ENCODE peak calls at places on chromosomes 3 and 15, in six cellular contexts. U, I, K, J, W and Z are unnamed samples.

GRCh38 chr15:88655780-88656488 is 17.1 kb downstream of the ISG20 start:
- DNase-seq in K (no peak), J (no peak), I (no peak), U (no peak), W (no peak), Z (no peak)

GRCh38 chr15:45022871-45023658 is at the start of gene SORD:
- DNase-seq in J (peak; percentile 91), W (peak; percentile 92), I (peak; percentile 98), K (peak; percentile 93), U (peak; percentile 99), Z (peak; percentile 91)

GRCh38 chr3:44624696-44625528 is at the start of gene ZNF197:
- DNase-seq in I (peak; percentile 98), J (peak; percentile 91), W (peak; percentile 42), U (peak; percentile 90), K (peak; percentile 96), Z (peak; percentile 74)

GRCh38 chr3:194249323-194250103 is 101.6 kb downstream of the CPN2 start:
- DNase-seq in K (no peak), J (no peak), W (no peak), I (no peak), U (peak; percentile 77), Z (no peak)

GRCh38 chr15:92899910-92900711 is at the start of gene CHD2:
- DNase-seq in I (peak; percentile 95), J (peak; percentile 86), U (peak; percentile 84), K (peak; percentile 89), W (peak; percentile 78), Z (peak; percentile 70)

GRCh38 chr3:161489390-161489789 is 7.2 kb upstream of the OTOL1 start:
- DNase-seq in U (no peak), W (peak; percentile 39), I (no peak), K (no peak), J (no peak), Z (no peak)

GRCh38 chr3:187540847-187541246 is 129.3 kb downstream of the SST start:
- DNase-seq in U (no peak), J (no peak), K (no peak), W (no peak), I (no peak), Z (no peak)

GRCh38 chr3:23612296-23612891 is 193.4 kb upstream of the UBE2E1 start:
- DNase-seq in J (peak; percentile 72), W (no peak), I (no peak), K (peak; percentile 34), U (no peak), Z (peak; percentile 50)

GRCh38 chr3:175865724-175866123 is 1006.6 kb downstream of the NAALADL2 start:
- DNase-seq in I (no peak), K (no peak), U (no peak), W (no peak), J (no peak), Z (no peak)

GRCh38 chr3:30156586-30157498 is 449.6 kb upstream of the TGFBR2 start:
- DNase-seq in K (peak; percentile 49), I (no peak), J (no peak), W (no peak), U (no peak), Z (no peak)

GRCh38 chr3:132124096-132124495 is 89.3 kb upstream of the CPNE4 start:
- DNase-seq in K (no peak), J (no peak), U (no peak), W (peak; percentile 71), I (no peak), Z (no peak)

GRCh38 chr3:125051715-125052581 is 3.8 kb downstream of the HEG1 start:
- DNase-seq in K (peak; percentile 97), U (no peak), J (peak; percentile 68), W (no peak), I (peak; percentile 68), Z (no peak)

GRCh38 chr3:49013738-49014660 is 4.4 kb downstream of the DALRD3 start:
- DNase-seq in I (peak; percentile 88), J (peak; percentile 69), U (peak; percentile 72), W (peak; percentile 66), K (peak; percentile 63), Z (no peak)

GRCh38 chr15:74826372-74826819 is at the start of gene CPLX3:
- DNase-seq in J (no peak), I (peak; percentile 69), W (peak; percentile 33), K (peak; percentile 32), U (peak; percentile 62), Z (no peak)

GRCh38 chr3:171372694-171373093 is 87.5 kb downstream of the TNIK start:
- DNase-seq in I (no peak), K (no peak), U (no peak), W (no peak), J (no peak), Z (no peak)

GRCh38 chr3:189394599-189395121 is 222.9 kb downstream of the TPRG1 start:
- DNase-seq in I (no peak), U (no peak), W (no peak), J (no peak), K (no peak), Z (no peak)

GRCh38 chr3:191502583-191502982 is 41.6 kb downstream of the PYDC2 start:
- DNase-seq in U (no peak), I (peak; percentile 68), J (peak; percentile 51), K (no peak), W (no peak), Z (no peak)

GRCh38 chr3:123028233-123028828 is 768 bp upstream of the SEMA5B start:
- DNase-seq in U (peak; percentile 79), J (peak; percentile 80), I (peak; percentile 88), K (peak; percentile 84), W (peak; percentile 69), Z (peak; percentile 37)

GRCh38 chr3:177554900-177555759 is 357.8 kb upstream of the TBL1XR1 start:
- DNase-seq in K (peak; percentile 89), W (peak; percentile 96), I (peak; percentile 5), J (peak; percentile 53), U (no peak), Z (no peak)

GRCh38 chr3:116849261-116849688 is 139.7 kb downstream of the TUSC7 start:
- DNase-seq in U (no peak), J (no peak), W (no peak), K (no peak), I (peak; percentile 83), Z (no peak)

GRCh38 chr3:122245513-122246174 is 62.2 kb downstream of the CASR start:
- DNase-seq in K (peak; percentile 60), I (no peak), W (peak; percentile 48), J (peak; percentile 27), U (no peak), Z (no peak)

GRCh38 chr3:158105124-158105709 is 1.0 kb downstream of the SHOX2 start:
- DNase-seq in J (no peak), W (no peak), U (peak; percentile 84), K (peak; percentile 88), I (peak; percentile 57), Z (no peak)

GRCh38 chr3:187994221-187995085 is 159.5 kb upstream of the LPP start:
- DNase-seq in W (no peak), K (peak; percentile 77), J (peak; percentile 29), I (no peak), U (no peak), Z (peak; percentile 62)

GRCh38 chr3:68173230-68173629 is 518.8 kb upstream of the SUCLG2 start:
- DNase-seq in J (no peak), W (no peak), K (no peak), I (no peak), U (no peak), Z (no peak)

GRCh38 chr15:68983821-68984517 is 30.5 kb upstream of the NOX5 start:
- DNase-seq in K (no peak), U (no peak), W (no peak), J (no peak), I (no peak), Z (no peak)

GRCh38 chr15:63502843-63503738 is 1.3 kb upstream of the USP3 start:
- DNase-seq in J (peak; percentile 90), I (peak; percentile 85), K (peak; percentile 89), W (peak; percentile 82), U (no peak), Z (peak; percentile 89)

GRCh38 chr3:180036092-180036677 is 552 bp downstream of the PEX5L start:
- DNase-seq in W (peak; percentile 71), K (no peak), I (peak; percentile 63), J (no peak), U (peak; percentile 11), Z (no peak)

GRCh38 chr3:16315623-16316022 is 50.6 kb downstream of the OXNAD1 start:
- DNase-seq in U (no peak), J (no peak), W (no peak), I (no peak), K (no peak), Z (no peak)

GRCh38 chr3:16308727-16309126 is 43.7 kb downstream of the OXNAD1 start:
- DNase-seq in J (no peak), U (no peak), W (no peak), I (no peak), K (no peak), Z (no peak)

GRCh38 chr3:16313955-16314645 is 49.1 kb downstream of the OXNAD1 start:
- DNase-seq in J (no peak), I (no peak), K (no peak), U (no peak), W (no peak), Z (no peak)

GRCh38 chr3:16309558-16309957 is 44.5 kb downstream of the OXNAD1 start:
- DNase-seq in I (no peak), J (peak; percentile 80), W (peak; percentile 24), K (peak; percentile 50), U (no peak), Z (peak; percentile 22)

GRCh38 chr3:16311960-16312451 is 47.0 kb downstream of the OXNAD1 start:
- DNase-seq in I (no peak), J (no peak), W (no peak), K (peak; percentile 89), U (no peak), Z (no peak)
- H3K36me3 ChIP-seq in I (no peaks in the 10 kb centered on the region), J (peaks cover 2% of the 10 kb centered on the region), W (peaks cover 4% of the 10 kb centered on the region), K (peaks cover 13% of the 10 kb centered on the region), U (peaks cover 17% of the 10 kb centered on the region), Z (peaks cover 6% of the 10 kb centered on the region)

GRCh38 chr15:58243083-58243482 is 104.9 kb downstream of the AQP9 start:
- DNase-seq in K (no peak), J (no peak), W (no peak), U (peak; percentile 70), I (no peak), Z (no peak)
- H3K9me2 ChIP-seq in K (no peaks in the 10 kb centered on the region), J (no peaks in the 10 kb centered on the region), W (no peaks in the 10 kb centered on the region), U (no peaks in the 10 kb centered on the region), I (peaks cover 4% of the 10 kb centered on the region), Z (no peaks in the 10 kb centered on the region)

GRCh38 chr3:185932213-185932612 is 5.6 kb downstream of the TRA2B start:
- DNase-seq in K (peak; percentile 50), I (no peak), U (no peak), W (no peak), J (no peak), Z (no peak)

GRCh38 chr3:185929192-185930151 is 8.3 kb downstream of the TRA2B start:
- DNase-seq in J (no peak), U (no peak), K (peak; percentile 77), I (no peak), W (no peak), Z (peak; percentile 74)

GRCh38 chr3:185928532-185928931 is 9.3 kb downstream of the TRA2B start:
- DNase-seq in K (peak; percentile 31), U (no peak), J (no peak), I (no peak), W (no peak), Z (no peak)

GRCh38 chr3:185931777-185932176 is 6.0 kb downstream of the TRA2B start:
- DNase-seq in I (no peak), K (peak; percentile 20), J (no peak), U (no peak), W (no peak), Z (no peak)

GRCh38 chr3:185930393-185931107 is 7.3 kb downstream of the TRA2B start:
- DNase-seq in W (no peak), J (no peak), K (peak; percentile 59), I (no peak), U (no peak), Z (no peak)
- H3F3A ChIP-seq in W (peaks cover 71% of the 10 kb centered on the region), J (peaks cover 7% of the 10 kb centered on the region), K (peaks cover 91% of the 10 kb centered on the region), I (no peaks in the 10 kb centered on the region), U (peaks cover 25% of the 10 kb centered on the region), Z (peaks cover 88% of the 10 kb centered on the region)

GRCh38 chr3:50294089-50294488 is 1.9 kb upstream of the IFRD2 start:
- DNase-seq in J (no peak), I (no peak), U (no peak), K (no peak), W (no peak), Z (no peak)
- H3K36me3 ChIP-seq in J (peaks cover 15% of the 10 kb centered on the region), I (no peaks in the 10 kb centered on the region), U (peaks cover 3% of the 10 kb centered on the region), K (no peaks in the 10 kb centered on the region), W (peaks cover 8% of the 10 kb centered on the region), Z (no peaks in the 10 kb centered on the region)